ENCODE peak calls at places on chromosomes 6 and 20, in five cellular contexts. Q is RKO, Z is EH, V is vagina, U is uterus. D is an unnamed sample.

GRCh38 chr6:132937466-132937906 is 123.1 kb downstream of the RPS12 start:
- DNase-seq in V (no peak), Q (peak), Z (peak), U (peak), D (no peak)

GRCh38 chr6:75802366-75802765 is 53.3 kb downstream of the MYO6 start:
- DNase-seq in U (no peak), Q (no peak), Z (peak), V (no peak), D (no peak)

GRCh38 chr6:37024665-37025337 is 19.3 kb downstream of the FGD2 start:
- DNase-seq in Q (no peak), V (no peak), U (no peak), Z (peak), D (no peak)

GRCh38 chr20:13270211-13270610 is 49.1 kb downstream of the ISM1 start:
- DNase-seq in Q (no peak), U (no peak), Z (no peak), V (no peak), D (no peak)

GRCh38 chr6:156901309-156902019 is 124.3 kb downstream of the ARID1B start:
- DNase-seq in V (no peak), Q (no peak), U (no peak), Z (no peak), D (no peak)

GRCh38 chr6:38138374-38138773 is 318.8 kb downstream of the ZFAND3 start:
- DNase-seq in Z (no peak), U (no peak), V (no peak), Q (no peak), D (no peak)

GRCh38 chr6:132931937-132932336 is 117.6 kb downstream of the RPS12 start:
- DNase-seq in Q (no peak), Z (peak), V (no peak), U (no peak), D (no peak)

GRCh38 chr6:6891949-6892461 is 215.8 kb upstream of the RREB1 start:
- DNase-seq in V (no peak), U (no peak), Z (no peak), Q (no peak), D (no peak)

GRCh38 chr6:28586273-28586672 is 60.6 kb downstream of the GPX5 start:
- DNase-seq in Q (peak), Z (no peak), V (no peak), U (no peak), D (no peak)

GRCh38 chr6:157860505-157860991 is 37.5 kb downstream of the SNX9 start:
- DNase-seq in U (no peak), Q (no peak), V (no peak), Z (peak), D (no peak)

GRCh38 chr6:3825851-3826581 is 23.2 kb upstream of the FAM50B start:
- DNase-seq in U (peak), Z (peak), Q (peak), V (no peak), D (peak)

GRCh38 chr20:21048841-21049273 is 57.3 kb downstream of the LINC00237 start:
- DNase-seq in Q (peak), V (no peak), Z (peak), U (no peak), D (no peak)

GRCh38 chr6:112933947-112934346 is 586.8 kb downstream of the RFPL4B start:
- DNase-seq in Q (no peak), Z (peak), V (no peak), U (no peak), D (no peak)

GRCh38 chr6:148967546-148967945 is 220.7 kb downstream of the UST start:
- DNase-seq in V (no peak), Z (no peak), U (no peak), Q (no peak), D (no peak)

GRCh38 chr6:138377844-138378243 is at the start of gene SMIM28:
- DNase-seq in V (no peak), Z (no peak), U (no peak), Q (no peak), D (no peak)

GRCh38 chr6:25962368-25963127 is at the start of gene TRIM38:
- DNase-seq in U (peak), Q (peak), V (no peak), Z (peak), D (peak)

GRCh38 chr6:130366011-130366963 is at the start of gene TMEM200A:
- DNase-seq in U (peak), Z (peak), V (no peak), Q (no peak), D (peak)

GRCh38 chr6:170185175-170185970 is 105.5 kb downstream of the DLL1 start:
- DNase-seq in Z (no peak), Q (no peak), U (no peak), V (peak), D (no peak)